ENCODE peak calls at places on chromosomes 3 and 15, in five cellular contexts. H is CD8-positive, alpha-beta memory T cell; P is mammary epithelial cell; Z is right lobe of liver; I is fibroblast of lung. K is an unnamed sample.

GRCh38 chr3:107791450-107791849 is 268.7 kb downstream of the BBX start:
- DNase-seq in P (no peak), H (no peak), I (no peak), Z (no peak), K (no peak)

GRCh38 chr15:80568298-80568697 is 126.8 kb upstream of the ABHD17C start:
- DNase-seq in I (peak; percentile 83), Z (no peak), P (peak; percentile 51), H (no peak), K (peak; percentile 18)

GRCh38 chr3:156601497-156601896 is 46.6 kb upstream of the SSR3 start:
- DNase-seq in H (no peak), Z (no peak), I (no peak), P (no peak), K (no peak)

GRCh38 chr3:12966847-12967750 is 106.1 kb downstream of the IQSEC1 start:
- DNase-seq in I (peak; percentile 23), Z (no peak), H (peak; percentile 14), P (peak; percentile 27), K (no peak)

GRCh38 chr3:190697901-190698300 is 164.6 kb downstream of the GMNC start:
- DNase-seq in I (peak; percentile 77), Z (no peak), H (no peak), P (peak; percentile 73), K (peak; percentile 41)

GRCh38 chr15:28876131-28876844 is 9.5 kb upstream of the APBA2 start:
- DNase-seq in H (no peak), Z (no peak), P (no peak), I (no peak), K (no peak)

GRCh38 chr15:58229297-58229768 is 91.2 kb downstream of the AQP9 start:
- DNase-seq in Z (no peak), I (peak; percentile 33), H (no peak), P (peak; percentile 56), K (peak; percentile 23)

GRCh38 chr3:76998555-76998954 is 41.3 kb upstream of the ROBO2 start:
- DNase-seq in Z (no peak), H (no peak), P (no peak), I (no peak), K (no peak)

GRCh38 chr3:34077796-34078195 is 279.4 kb downstream of the PDCD6IP start:
- DNase-seq in P (no peak), I (no peak), H (no peak), Z (no peak), K (no peak)

GRCh38 chr3:122021037-122021436 is 1.0 kb downstream of the ILDR1 start:
- DNase-seq in H (no peak), I (no peak), P (no peak), Z (no peak), K (no peak)

GRCh38 chr3:11224010-11224409 is 48.2 kb upstream of the ATG7 start:
- DNase-seq in I (no peak), H (no peak), Z (no peak), P (no peak), K (no peak)

GRCh38 chr3:11221818-11222217 is 50.4 kb upstream of the ATG7 start:
- DNase-seq in H (no peak), P (no peak), Z (no peak), I (no peak), K (no peak)

GRCh38 chr3:11228041-11228440 is 44.2 kb upstream of the ATG7 start:
- DNase-seq in P (no peak), H (no peak), Z (no peak), I (no peak), K (peak; percentile 40)

GRCh38 chr3:11226042-11226370 is 46.2 kb upstream of the ATG7 start:
- DNase-seq in P (no peak), H (no peak), Z (no peak), I (no peak), K (no peak)

DNA sequence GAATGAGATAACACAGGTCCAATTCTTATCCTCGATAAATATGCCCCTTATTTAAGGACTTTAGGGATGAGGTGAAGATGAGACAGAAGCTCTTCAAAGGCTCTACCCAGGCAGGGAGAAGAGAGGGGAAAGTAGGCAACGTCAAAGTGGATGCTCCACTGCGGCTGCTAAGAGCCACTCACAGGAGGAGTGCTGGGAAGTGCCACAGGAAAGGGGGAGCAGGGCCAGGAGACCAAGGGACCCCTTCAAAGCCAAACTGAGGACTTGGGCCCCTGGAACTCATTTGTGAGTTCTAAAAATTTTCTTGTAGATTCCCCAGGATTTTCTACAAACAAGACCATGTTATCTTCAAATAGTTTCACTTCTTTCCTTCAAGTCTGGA is 47.3 kb upstream of the ATG7 start:
- DNase-seq in I (no peak), H (no peak), P (no peak), Z (no peak), K (no peak)
- H3K4me3 ChIP-seq in I (no peak overlapping the region), H (no peak overlapping the region), P (no peak overlapping the region), Z (no peak overlapping the region), K (no peak overlapping the region)

GRCh38 chr3:125129512-125129962 is 73.7 kb upstream of the HEG1 start:
- DNase-seq in H (no peak), I (peak; percentile 100), Z (no peak), P (peak; percentile 90), K (peak; percentile 98)
- H3K4me3 ChIP-seq in H (no peak overlapping the region), I (no peak overlapping the region), Z (no peak overlapping the region), P (no peak overlapping the region), K (no peak overlapping the region)

DNA sequence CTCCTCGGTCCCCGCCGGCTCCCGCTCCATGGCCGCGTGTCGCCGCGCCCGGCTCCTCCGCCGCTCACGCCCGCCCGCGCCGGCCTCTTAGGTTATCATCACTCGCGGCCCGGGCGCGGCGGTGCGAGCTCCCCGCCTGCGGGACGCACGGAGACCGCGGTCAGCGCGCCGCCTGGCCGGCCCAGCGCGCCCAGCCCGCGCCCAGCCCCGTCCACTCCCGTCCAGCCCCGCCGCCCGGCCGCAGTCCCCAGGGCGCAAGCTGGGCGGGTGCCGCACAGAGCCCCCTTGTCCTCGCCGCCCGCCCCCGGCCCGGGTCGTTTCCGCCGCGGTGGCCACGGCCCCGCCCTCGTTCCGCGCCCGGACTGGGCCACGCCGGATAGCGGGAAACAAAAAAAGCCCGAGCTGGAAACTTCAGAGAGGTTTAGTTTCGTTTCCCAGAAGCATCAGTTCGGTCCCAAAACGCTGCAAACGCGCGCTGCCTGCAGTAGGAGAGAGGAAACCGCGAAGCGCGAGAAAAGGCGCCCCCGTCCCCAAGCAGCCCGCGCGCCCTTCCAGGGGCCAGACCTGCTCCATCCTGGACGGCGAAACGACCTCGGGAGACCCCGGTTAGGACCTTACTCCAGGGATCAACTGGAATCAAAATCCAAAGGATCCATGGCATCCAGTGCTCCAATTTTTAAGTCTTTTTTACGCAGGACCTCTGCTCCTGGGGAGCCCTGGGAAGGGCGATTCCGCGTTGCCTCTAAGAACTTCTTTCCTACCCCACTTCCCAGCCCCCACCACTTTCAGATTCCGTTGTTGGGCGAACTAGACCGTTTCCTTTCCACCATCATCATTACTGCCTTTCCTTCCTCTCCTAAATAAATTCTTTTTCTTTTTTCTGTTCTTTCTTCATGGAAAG is at the start of gene ATP10A:
- DNase-seq in H (peak; percentile 31), I (peak; percentile 67), Z (no peak), P (no peak), K (peak; percentile 72)
- H3K4me3 ChIP-seq in H (peak within 1 kb of the TSS; percentile 77), I (peak within 1 kb of the TSS; percentile 63), Z (peak within 1 kb of the TSS; percentile 23), P (no peak within 1 kb of the TSS), K (peak within 1 kb of the TSS; percentile 73)

DNA sequence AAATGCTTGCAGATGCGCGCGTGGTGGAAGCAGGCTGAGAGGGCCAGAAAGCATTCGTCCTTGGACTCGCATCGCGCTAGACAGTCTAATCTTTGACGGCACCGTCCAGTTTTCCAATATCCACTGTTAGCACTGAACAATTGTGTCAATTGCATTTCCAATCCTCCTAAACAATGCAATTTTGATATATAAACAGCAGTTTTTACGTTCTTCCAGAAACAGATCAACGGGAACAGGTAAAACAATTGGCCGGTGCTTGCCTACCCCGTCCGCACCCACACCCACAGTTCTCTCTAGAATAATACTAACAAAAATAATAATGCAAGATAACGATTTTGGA is 17.2 kb downstream of the CPN2 start:
- DNase-seq in I (no peak), Z (no peak), P (no peak), H (no peak), K (no peak)
- H3K4me3 ChIP-seq in I (no peak overlapping the region), Z (peak overlapping the region; percentile 41), P (no peak overlapping the region), H (no peak overlapping the region), K (no peak overlapping the region)

K was measured in foreskin fibroblast.